ENCODE peak calls at places on chromosomes 11 and 22, in five cellular contexts. V, M, L, O and D are unnamed samples.

GRCh38 chr11:69357458-69358397 is 63.8 kb downstream of the MYEOV start:
- DNase-seq in V (no peak), M (no peak), L (no peak), O (no peak), D (no peak)

GRCh38 chr22:33443688-33444087 is 385.5 kb upstream of the SYN3 start:
- DNase-seq in V (no peak), M (no peak), L (no peak), O (no peak), D (no peak)

GRCh38 chr22:36238348-36239149 is 778 bp downstream of the APOL2 start:
- DNase-seq in V (no peak), M (no peak), L (no peak), O (no peak), D (no peak)

GRCh38 chr11:87430821-87431220 is 393.1 kb downstream of the TMEM135 start:
- DNase-seq in V (no peak), M (no peak), L (no peak), O (no peak), D (no peak)

GRCh38 chr11:74417860-74418508 is 19.8 kb upstream of the PGM2L1 start:
- DNase-seq in V (no peak), M (no peak), L (no peak), O (no peak), D (no peak)

GRCh38 chr11:69854719-69855118 is 35.5 kb upstream of the FGF3 start:
- DNase-seq in V (no peak), M (no peak), L (no peak), O (no peak), D (no peak)

GRCh38 chr11:1918436-1919315 is 827 bp upstream of the TNNT3 start:
- DNase-seq in V (no peak), M (no peak), L (no peak), O (no peak), D (no peak)

GRCh38 chr11:113519989-113520613 is 44.9 kb upstream of the DRD2 start:
- DNase-seq in V (no peak), M (peak), L (no peak), O (no peak), D (no peak)

GRCh38 chr22:41526226-41526531 is 18.1 kb downstream of the POLR3H start:
- DNase-seq in V (no peak), M (no peak), L (no peak), O (no peak), D (no peak)

GRCh38 chr11:16984229-16984628 is 30.0 kb downstream of the PLEKHA7 start:
- DNase-seq in V (no peak), M (no peak), L (no peak), O (no peak), D (no peak)

GRCh38 chr22:27674524-27674923 is 127.0 kb downstream of the MN1 start:
- DNase-seq in V (no peak), M (no peak), L (no peak), O (no peak), D (no peak)

GRCh38 chr11:125956371-125956770 is 10.5 kb downstream of the VSIG10L2 start:
- DNase-seq in V (no peak), M (no peak), L (no peak), O (no peak), D (no peak)

GRCh38 chr22:37905534-37906363 is at the start of gene MICALL1:
- DNase-seq in V (no peak), M (peak), L (no peak), O (no peak), D (no peak)

GRCh38 chr11:85826096-85826855 is 15.3 kb upstream of the SYTL2 start:
- DNase-seq in V (no peak), M (peak), L (no peak), O (no peak), D (no peak)

GRCh38 chr11:15145151-15145550 is 30.4 kb downstream of the INSC start:
- DNase-seq in V (no peak), M (no peak), L (no peak), O (no peak), D (no peak)

GRCh38 chr11:13118194-13118593 is 109.1 kb downstream of the RASSF10 start:
- DNase-seq in V (no peak), M (no peak), L (peak), O (no peak), D (no peak)

GRCh38 chr22:48209473-48210271 is 1447.2 kb downstream of the TBC1D22A start:
- DNase-seq in V (no peak), M (no peak), L (no peak), O (no peak), D (no peak)

GRCh38 chr11:55942785-55943392 is 6.7 kb upstream of the OR5I1 start:
- DNase-seq in V (no peak), M (peak), L (peak), O (peak), D (no peak)

GRCh38 chr11:22177186-22177585 is 15.7 kb upstream of the ANO5 start:
- DNase-seq in V (no peak), M (peak), L (peak), O (no peak), D (no peak)

GRCh38 chr11:132186193-132186592 is 815.8 kb downstream of the NTM start:
- DNase-seq in V (no peak), M (no peak), L (no peak), O (no peak), D (no peak)

GRCh38 chr22:26606611-26607010 is 11.2 kb downstream of the CRYBB1 start:
- DNase-seq in V (no peak), M (no peak), L (no peak), O (no peak), D (no peak)
- TF ChIP-seq SUZ12 in V (no peak), M (no peak), L (no peak), O (no peak), D (no peak)

GRCh38 chr11:129223260-129223659 is 31.1 kb upstream of the ARHGAP32 start:
- DNase-seq in V (no peak), M (no peak), L (no peak), O (no peak), D (no peak)

GRCh38 chr11:129223701-129224149 is 31.6 kb upstream of the ARHGAP32 start:
- DNase-seq in V (no peak), M (no peak), L (no peak), O (no peak), D (no peak)

GRCh38 chr11:129226207-129226798 is 34.2 kb upstream of the ARHGAP32 start:
- DNase-seq in V (no peak), M (no peak), L (no peak), O (no peak), D (no peak)

GRCh38 chr11:129224538-129224937 is 32.4 kb upstream of the ARHGAP32 start:
- DNase-seq in V (no peak), M (no peak), L (no peak), O (no peak), D (no peak)

GRCh38 chr11:129225190-129225589 is 33.1 kb upstream of the ARHGAP32 start:
- DNase-seq in V (no peak), M (no peak), L (no peak), O (no peak), D (no peak)
- TF ChIP-seq SUZ12 in V (no peak), M (no peak), L (no peak), O (no peak), D (no peak)

DNA sequence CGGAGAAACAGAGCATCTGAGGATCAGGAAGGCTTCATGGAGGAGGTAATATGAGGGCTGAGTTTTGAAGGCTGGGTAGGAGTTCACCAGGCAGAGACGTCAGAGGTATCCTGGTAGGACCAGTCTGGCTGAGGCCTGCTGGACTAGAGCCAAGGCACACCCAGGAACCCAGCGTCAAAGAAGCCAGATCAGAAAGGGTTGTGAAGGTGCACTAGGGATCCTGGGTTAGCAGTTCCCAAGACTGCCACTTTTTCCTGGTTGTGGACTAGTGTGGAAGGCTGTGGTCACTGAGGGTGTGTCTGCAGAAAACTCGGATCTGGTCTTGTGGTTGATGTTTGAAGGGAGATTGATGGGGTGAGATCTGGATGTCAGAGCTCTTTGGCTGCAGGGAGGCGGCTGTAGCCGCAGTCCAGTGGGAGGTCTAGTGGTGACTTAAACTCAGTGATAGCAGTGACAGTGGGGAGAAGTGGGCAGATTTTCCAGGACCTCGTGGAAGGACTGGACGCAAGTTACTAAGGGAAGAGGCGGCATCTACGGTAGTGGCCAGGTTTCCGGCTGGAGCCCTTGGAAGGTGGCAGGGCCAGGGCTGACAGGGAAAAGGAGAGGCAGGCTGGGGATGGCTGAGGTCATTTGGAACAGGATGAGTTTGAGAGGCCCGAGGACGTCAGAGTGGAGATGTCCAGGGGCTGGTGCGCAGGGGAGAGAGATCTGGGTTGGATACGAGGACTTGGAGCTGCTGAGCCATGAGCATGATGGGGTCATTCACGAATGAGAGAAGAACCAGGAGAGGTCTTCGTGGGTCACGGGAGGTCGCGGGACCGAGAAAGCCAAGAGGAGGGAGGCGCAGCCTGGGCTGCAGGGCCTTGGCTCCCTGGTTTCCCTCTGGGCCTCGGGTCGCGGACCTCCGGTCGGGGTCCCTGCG is 10.9 kb downstream of the RELA start:
- DNase-seq in V (no peak), M (no peak), L (no peak), O (no peak), D (no peak)
- TF ChIP-seq SUZ12 in V (no peak), M (no peak), L (no peak), O (no peak), D (no peak)

GRCh38 chr22:19851291-19852176 is 3.1 kb downstream of the GNB1L start:
- DNase-seq in V (no peak), M (no peak), L (no peak), O (no peak), D (no peak)
- TF ChIP-seq SUZ12 in V (no peak), M (no peak), L (no peak), O (no peak), D (no peak)